ENCODE peak calls at places on chromosomes 16 and 17, in four cellular contexts. I is stimulated activated CD4-positive, alpha-beta T cell treated with anti-CD3 and anti-CD28 coated beads, Interleukin-1b, Interleukin-23, amount 100 ng/mL, for 1 hour; J is left cardiac atrium; Z is SW 1271. A is an unnamed sample.

GRCh38 chr17:65359016-65359415 is 202.4 kb downstream of the AXIN2 start:
- DNase-seq in I (no peak), J (no peak), Z (peak), A (no peak)

GRCh38 chr17:42879596-42879985 is 21.0 kb upstream of the G6PC1 start:
- DNase-seq in I (no peak), J (no peak), Z (no peak), A (no peak)

GRCh38 chr16:24149102-24149501 is 107.0 kb upstream of the CACNG3 start:
- DNase-seq in I (no peak), J (no peak), Z (no peak), A (no peak)

GRCh38 chr16:27437946-27438345 is 36.0 kb downstream of the IL21R start:
- DNase-seq in I (no peak), J (peak), Z (no peak), A (no peak)

GRCh38 chr16:14020141-14020540 is 51.0 kb upstream of the MRTFB start:
- DNase-seq in I (no peak), J (no peak), Z (no peak), A (no peak)

GRCh38 chr17:81868674-81869220 is 2.4 kb downstream of the ARHGDIA start:
- DNase-seq in I (no peak), J (peak), Z (peak), A (no peak)

GRCh38 chr16:78437352-78437968 is 338.0 kb downstream of the WWOX start:
- DNase-seq in I (no peak), J (peak), Z (no peak), A (peak)

GRCh38 chr17:47223460-47223859 is 14.3 kb downstream of the MYL4 start:
- DNase-seq in I (no peak), J (no peak), Z (no peak), A (no peak)

GRCh38 chr16:69567031-69567680 is 1.4 kb downstream of the NFAT5 start:
- DNase-seq in I (no peak), J (no peak), Z (no peak), A (no peak)

GRCh38 chr17:13601776-13602551 is at the start of gene HS3ST3A1:
- DNase-seq in I (no peak), J (no peak), Z (peak), A (no peak)

GRCh38 chr17:83179811-83180210 is 100.4 kb downstream of the METRNL start:
- DNase-seq in I (no peak), J (no peak), Z (no peak), A (no peak)

GRCh38 chr16:6611535-6611934 is 721.1 kb upstream of the RBFOX1 start:
- DNase-seq in I (no peak), J (no peak), Z (no peak), A (no peak)

GRCh38 chr17:16512011-16512410 is 20.0 kb upstream of the LRRC75A start:
- DNase-seq in I (no peak), J (no peak), Z (no peak), A (no peak)

GRCh38 chr17:16122697-16123434 is 92.5 kb downstream of the NCOR1 start:
- DNase-seq in I (no peak), J (no peak), Z (no peak), A (no peak)

GRCh38 chr17:37406635-37407455 is at the start of the genes ACACA and TADA2A:
- DNase-seq in I (peak), J (peak), Z (peak), A (no peak)

GRCh38 chr16:68290455-68290854 is 20.3 kb downstream of the SLC7A6OS start:
- DNase-seq in I (no peak), J (no peak), Z (no peak), A (no peak)

GRCh38 chr16:88857728-88858339 is 907 bp downstream of the TRAPPC2L start:
- DNase-seq in I (peak), J (peak), Z (no peak), A (no peak)

GRCh38 chr16:66262253-66263167 is 104.0 kb upstream of the CDH5 start:
- DNase-seq in I (no peak), J (peak), Z (no peak), A (no peak)

GRCh38 chr16:91484-91883 is 13.5 kb downstream of the MPG start:
- DNase-seq in I (no peak), J (no peak), Z (no peak), A (no peak)

GRCh38 chr16:53619247-53619646 is 84.4 kb downstream of the RPGRIP1L start:
- DNase-seq in I (no peak), J (no peak), Z (no peak), A (no peak)

GRCh38 chr17:32519769-32520701 is 33.2 kb downstream of the CDK5R1 start:
- DNase-seq in I (no peak), J (peak), Z (no peak), A (no peak)